ENCODE peak calls at places on chromosomes 7 and 10, in eight cellular contexts. One of them, this sample, is unnamed. For H3K4me1, the result is how much of the 10 kb centered on the place peaks cover.

GRCh38 chr10:126684171-126684745 is 13.8 kb upstream of the C10orf90 start:
- DNase-seq in cardiac muscle cell: no peak
- DNase-seq in tibial artery: no peak
- DNase-seq in H9: no peak
- DNase-seq in Peyer's patch: no peak
- DNase-seq in HCT116: no peak
- DNase-seq in CD8-positive, alpha-beta T cell: no peak
- DNase-seq in PC-3: peak
- DNase-seq in this sample: no peak

GRCh38 chr10:59586407-59586891 is 123.2 kb downstream of the SLC16A9 start:
- DNase-seq in tibial artery: no peak
- DNase-seq in Peyer's patch: no peak
- DNase-seq in cardiac muscle cell: no peak
- DNase-seq in HCT116: no peak
- DNase-seq in PC-3: peak
- DNase-seq in H9: no peak
- DNase-seq in CD8-positive, alpha-beta T cell: no peak
- DNase-seq in this sample: no peak

GRCh38 chr7:130912910-130913720 is 179.1 kb upstream of the KLF14 start:
- DNase-seq in HCT116: peak
- DNase-seq in H9: no peak
- DNase-seq in tibial artery: peak
- DNase-seq in cardiac muscle cell: peak
- DNase-seq in PC-3: peak
- DNase-seq in Peyer's patch: peak
- DNase-seq in CD8-positive, alpha-beta T cell: peak
- DNase-seq in this sample: peak

GRCh38 chr10:127119901-127120300 is 76.5 kb downstream of the INSYN2A start:
- DNase-seq in cardiac muscle cell: no peak
- DNase-seq in tibial artery: no peak
- DNase-seq in H9: no peak
- DNase-seq in Peyer's patch: no peak
- DNase-seq in PC-3: no peak
- DNase-seq in CD8-positive, alpha-beta T cell: no peak
- DNase-seq in HCT116: no peak
- DNase-seq in this sample: no peak

GRCh38 chr10:104230490-104230889 is 1.7 kb downstream of the CFAP43 start:
- DNase-seq in H9: no peak
- DNase-seq in CD8-positive, alpha-beta T cell: no peak
- DNase-seq in HCT116: no peak
- DNase-seq in PC-3: no peak
- DNase-seq in Peyer's patch: no peak
- DNase-seq in cardiac muscle cell: no peak
- DNase-seq in tibial artery: no peak
- DNase-seq in this sample: no peak

GRCh38 chr10:70672993-70673928 is 955 bp downstream of the ADAMTS14 start:
- DNase-seq in cardiac muscle cell: peak
- DNase-seq in tibial artery: no peak
- DNase-seq in H9: no peak
- DNase-seq in HCT116: no peak
- DNase-seq in PC-3: peak
- DNase-seq in CD8-positive, alpha-beta T cell: no peak
- DNase-seq in Peyer's patch: no peak
- DNase-seq in this sample: peak

GRCh38 chr7:112211348-112211907 is 4.9 kb downstream of the ZNF277 start:
- DNase-seq in tibial artery: no peak
- DNase-seq in H9: no peak
- DNase-seq in PC-3: peak
- DNase-seq in CD8-positive, alpha-beta T cell: no peak
- DNase-seq in Peyer's patch: no peak
- DNase-seq in cardiac muscle cell: peak
- DNase-seq in HCT116: no peak
- DNase-seq in this sample: peak

GRCh38 chr7:111113263-111114017 is 22.5 kb downstream of the LRRN3 start:
- DNase-seq in CD8-positive, alpha-beta T cell: no peak
- DNase-seq in PC-3: peak
- DNase-seq in tibial artery: no peak
- DNase-seq in cardiac muscle cell: peak
- DNase-seq in H9: no peak
- DNase-seq in Peyer's patch: no peak
- DNase-seq in HCT116: no peak
- DNase-seq in this sample: peak

GRCh38 chr7:25849361-25850184 is 302.4 kb upstream of the NFE2L3 start:
- DNase-seq in HCT116: no peak
- DNase-seq in Peyer's patch: peak
- DNase-seq in H9: no peak
- DNase-seq in tibial artery: peak
- DNase-seq in cardiac muscle cell: peak
- DNase-seq in PC-3: peak
- DNase-seq in CD8-positive, alpha-beta T cell: no peak
- DNase-seq in this sample: peak

GRCh38 chr10:58089739-58090138 is 178.0 kb downstream of the IPMK start:
- DNase-seq in cardiac muscle cell: no peak
- DNase-seq in HCT116: no peak
- DNase-seq in PC-3: no peak
- DNase-seq in CD8-positive, alpha-beta T cell: no peak
- DNase-seq in Peyer's patch: no peak
- DNase-seq in tibial artery: no peak
- DNase-seq in H9: no peak
- DNase-seq in this sample: no peak

GRCh38 chr10:113302062-113302461 is 250.8 kb upstream of the HABP2 start:
- DNase-seq in CD8-positive, alpha-beta T cell: no peak
- DNase-seq in PC-3: peak
- DNase-seq in H9: no peak
- DNase-seq in cardiac muscle cell: no peak
- DNase-seq in Peyer's patch: no peak
- DNase-seq in HCT116: no peak
- DNase-seq in tibial artery: no peak
- DNase-seq in this sample: no peak

GRCh38 chr7:26320878-26321277 is 29.2 kb downstream of the SNX10 start:
- DNase-seq in HCT116: no peak
- DNase-seq in CD8-positive, alpha-beta T cell: no peak
- DNase-seq in Peyer's patch: no peak
- DNase-seq in PC-3: no peak
- DNase-seq in tibial artery: no peak
- DNase-seq in H9: no peak
- DNase-seq in cardiac muscle cell: no peak
- DNase-seq in this sample: no peak

GRCh38 chr10:102334106-102334505 is 61.4 kb upstream of the NFKB2 start:
- DNase-seq in cardiac muscle cell: peak
- DNase-seq in CD8-positive, alpha-beta T cell: no peak
- DNase-seq in HCT116: no peak
- DNase-seq in PC-3: no peak
- DNase-seq in Peyer's patch: no peak
- DNase-seq in tibial artery: no peak
- DNase-seq in H9: no peak
- DNase-seq in this sample: peak

GRCh38 chr10:125521721-125522680 is 161.0 kb downstream of the TEX36 start:
- DNase-seq in CD8-positive, alpha-beta T cell: no peak
- DNase-seq in H9: peak
- DNase-seq in HCT116: peak
- DNase-seq in PC-3: peak
- DNase-seq in Peyer's patch: no peak
- DNase-seq in tibial artery: no peak
- DNase-seq in cardiac muscle cell: peak
- DNase-seq in this sample: no peak

GRCh38 chr7:103391976-103392375 is 44.5 kb downstream of the PSMC2 start:
- DNase-seq in PC-3: peak
- DNase-seq in tibial artery: no peak
- DNase-seq in cardiac muscle cell: no peak
- DNase-seq in H9: no peak
- DNase-seq in HCT116: no peak
- DNase-seq in Peyer's patch: no peak
- DNase-seq in CD8-positive, alpha-beta T cell: no peak
- DNase-seq in this sample: peak

GRCh38 chr10:133391249-133391635 is 2.7 kb upstream of the MTG1 start:
- DNase-seq in PC-3: no peak
- DNase-seq in tibial artery: no peak
- DNase-seq in H9: no peak
- DNase-seq in CD8-positive, alpha-beta T cell: peak
- DNase-seq in cardiac muscle cell: no peak
- DNase-seq in Peyer's patch: peak
- DNase-seq in HCT116: no peak
- DNase-seq in this sample: no peak
- H3K4me1 ChIP-seq in PC-3: under half
- H3K4me1 ChIP-seq in tibial artery: under half
- H3K4me1 ChIP-seq in H9: under half
- H3K4me1 ChIP-seq in CD8-positive, alpha-beta T cell: under half
- H3K4me1 ChIP-seq in cardiac muscle cell: under half
- H3K4me1 ChIP-seq in Peyer's patch: under half
- H3K4me1 ChIP-seq in HCT116: under half
- H3K4me1 ChIP-seq in this sample: under half

DNA sequence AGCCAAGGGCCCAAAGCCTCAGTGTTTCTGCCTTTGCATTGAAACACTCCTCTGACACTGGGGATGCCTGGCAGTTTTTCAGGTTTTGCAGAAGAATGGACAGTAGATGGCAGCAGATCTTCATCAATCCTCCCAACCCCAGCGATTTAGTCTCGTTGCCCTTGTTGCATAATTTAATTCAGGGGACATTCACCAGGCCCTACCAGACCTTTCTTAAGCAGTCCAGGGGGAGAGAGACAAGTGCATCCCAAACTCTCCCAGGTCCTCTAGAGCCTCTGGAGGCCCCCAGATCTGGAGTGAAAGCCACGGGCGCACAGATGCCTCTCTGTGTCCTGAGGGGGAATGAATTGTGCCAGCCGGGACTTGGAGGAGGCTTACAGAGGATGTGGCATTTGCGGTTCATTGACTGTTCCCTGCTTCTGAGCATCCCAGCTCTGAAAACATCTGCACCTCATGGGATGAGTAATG is 29.6 kb downstream of the MINDY4 start:
- DNase-seq in H9: peak
- DNase-seq in PC-3: peak
- DNase-seq in cardiac muscle cell: peak
- DNase-seq in CD8-positive, alpha-beta T cell: peak
- DNase-seq in tibial artery: peak
- DNase-seq in HCT116: peak
- DNase-seq in Peyer's patch: peak
- DNase-seq in this sample: peak
- H3K4me1 ChIP-seq in H9: under half
- H3K4me1 ChIP-seq in PC-3: half or more
- H3K4me1 ChIP-seq in cardiac muscle cell: under half
- H3K4me1 ChIP-seq in CD8-positive, alpha-beta T cell: under half
- H3K4me1 ChIP-seq in tibial artery: half or more
- H3K4me1 ChIP-seq in HCT116: under half
- H3K4me1 ChIP-seq in Peyer's patch: under half
- H3K4me1 ChIP-seq in this sample: half or more

GRCh38 chr10:118730699-118731456 is 23.9 kb downstream of the CACUL1 start:
- DNase-seq in tibial artery: no peak
- DNase-seq in CD8-positive, alpha-beta T cell: no peak
- DNase-seq in PC-3: peak
- DNase-seq in H9: no peak
- DNase-seq in HCT116: no peak
- DNase-seq in cardiac muscle cell: no peak
- DNase-seq in Peyer's patch: no peak
- DNase-seq in this sample: no peak
- H3K4me1 ChIP-seq in tibial artery: under half
- H3K4me1 ChIP-seq in CD8-positive, alpha-beta T cell: half or more
- H3K4me1 ChIP-seq in PC-3: under half
- H3K4me1 ChIP-seq in H9: under half
- H3K4me1 ChIP-seq in HCT116: under half
- H3K4me1 ChIP-seq in cardiac muscle cell: under half
- H3K4me1 ChIP-seq in Peyer's patch: under half
- H3K4me1 ChIP-seq in this sample: under half

DNA sequence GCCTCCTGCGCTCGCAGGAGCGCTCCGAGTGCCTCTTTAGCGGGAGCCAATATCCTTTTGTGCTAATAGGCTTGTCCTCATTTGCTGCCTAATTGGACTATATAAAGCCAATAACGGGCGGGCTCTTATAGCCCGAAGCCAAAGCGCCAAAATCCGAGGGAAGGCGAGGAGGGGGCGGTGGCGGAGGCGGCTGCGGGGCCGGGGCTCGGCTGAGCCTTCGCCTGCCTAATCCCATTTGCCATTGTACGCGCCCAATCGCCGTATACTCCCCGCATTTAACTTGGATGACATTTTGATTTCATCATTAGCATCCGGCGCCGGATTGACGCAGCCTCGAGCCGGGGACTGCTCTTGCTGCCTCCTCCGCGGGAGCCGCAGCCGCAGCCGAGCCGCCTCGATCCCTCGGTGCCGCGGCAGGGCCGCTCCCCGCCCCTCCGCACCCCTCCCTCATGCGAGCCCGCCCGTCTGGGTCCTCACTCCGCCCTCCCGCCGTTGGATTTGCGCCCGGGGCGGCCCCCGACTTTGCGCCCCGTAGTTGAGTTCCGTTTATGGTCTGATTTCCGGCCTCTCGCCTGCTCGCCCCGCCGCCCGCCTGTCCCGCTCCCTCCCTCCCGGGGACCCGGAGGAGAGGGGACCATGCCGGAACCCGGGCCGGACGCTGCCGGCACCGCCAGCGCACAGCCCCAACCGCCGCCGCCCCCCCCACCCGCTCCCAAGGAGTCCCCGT is at the start of gene HMX3:
- DNase-seq in CD8-positive, alpha-beta T cell: no peak
- DNase-seq in tibial artery: no peak
- DNase-seq in cardiac muscle cell: peak
- DNase-seq in HCT116: no peak
- DNase-seq in H9: peak
- DNase-seq in PC-3: no peak
- DNase-seq in Peyer's patch: no peak
- DNase-seq in this sample: peak
- H3K4me1 ChIP-seq in CD8-positive, alpha-beta T cell: half or more
- H3K4me1 ChIP-seq in tibial artery: under half
- H3K4me1 ChIP-seq in cardiac muscle cell: under half
- H3K4me1 ChIP-seq in HCT116: under half
- H3K4me1 ChIP-seq in H9: under half
- H3K4me1 ChIP-seq in PC-3: under half
- H3K4me1 ChIP-seq in Peyer's patch: under half
- H3K4me1 ChIP-seq in this sample: under half

GRCh38 chr10:44961931-44962750 is 2.5 kb downstream of the RASSF4 start:
- DNase-seq in HCT116: no peak
- DNase-seq in CD8-positive, alpha-beta T cell: peak
- DNase-seq in cardiac muscle cell: no peak
- DNase-seq in PC-3: no peak
- DNase-seq in tibial artery: no peak
- DNase-seq in Peyer's patch: no peak
- DNase-seq in H9: peak
- DNase-seq in this sample: no peak
- H3K4me1 ChIP-seq in HCT116: under half
- H3K4me1 ChIP-seq in CD8-positive, alpha-beta T cell: under half
- H3K4me1 ChIP-seq in cardiac muscle cell: half or more
- H3K4me1 ChIP-seq in PC-3: under half
- H3K4me1 ChIP-seq in tibial artery: half or more
- H3K4me1 ChIP-seq in Peyer's patch: under half
- H3K4me1 ChIP-seq in H9: under half
- H3K4me1 ChIP-seq in this sample: half or more